ENCODE peak calls at places on chromosome 9, in four cellular contexts. I, O, V and E are unnamed samples.
A peak's percentile ranks its signal among the peaks of the same experiment; 100 is the strongest.

GRCh38 chr9:121508415-121508814 is 8.8 kb upstream of the GGTA1 start:
- DNase-seq in I (no peak), O (no peak), V (no peak), E (no peak)

GRCh38 chr9:125906893-125907292 is 159.7 kb downstream of the PBX3 start:
- DNase-seq in I (no peak), O (no peak), V (no peak), E (no peak)

GRCh38 chr9:137689745-137690529 is 71.1 kb downstream of the EHMT1 start:
- DNase-seq in I (no peak), O (no peak), V (peak; percentile 70), E (no peak)

GRCh38 chr9:1775230-1775629 is 239.9 kb upstream of the SMARCA2 start:
- DNase-seq in I (no peak), O (no peak), V (no peak), E (no peak)

GRCh38 chr9:128913995-128914772 is 6.6 kb upstream of the PHYHD1 start:
- DNase-seq in I (no peak), O (no peak), V (no peak), E (no peak)

GRCh38 chr9:73680831-73681230 is 529.2 kb downstream of the ANXA1 start:
- DNase-seq in I (no peak), O (no peak), V (no peak), E (no peak)

GRCh38 chr9:115030006-115030405 is 88.0 kb downstream of the TNC start:
- DNase-seq in I (no peak), O (no peak), V (no peak), E (no peak)

GRCh38 chr9:18396102-18396728 is 77.7 kb upstream of the ADAMTSL1 start:
- DNase-seq in I (no peak), O (no peak), V (no peak), E (peak; percentile 31)

GRCh38 chr9:127417130-127418036 is 6.8 kb upstream of the ZNF79 start:
- DNase-seq in I (no peak), O (no peak), V (peak; percentile 33), E (peak; percentile 93)

GRCh38 chr9:125377584-125378250 is 116.1 kb downstream of the GAPVD1 start:
- DNase-seq in I (no peak), O (no peak), V (no peak), E (no peak)

DNA sequence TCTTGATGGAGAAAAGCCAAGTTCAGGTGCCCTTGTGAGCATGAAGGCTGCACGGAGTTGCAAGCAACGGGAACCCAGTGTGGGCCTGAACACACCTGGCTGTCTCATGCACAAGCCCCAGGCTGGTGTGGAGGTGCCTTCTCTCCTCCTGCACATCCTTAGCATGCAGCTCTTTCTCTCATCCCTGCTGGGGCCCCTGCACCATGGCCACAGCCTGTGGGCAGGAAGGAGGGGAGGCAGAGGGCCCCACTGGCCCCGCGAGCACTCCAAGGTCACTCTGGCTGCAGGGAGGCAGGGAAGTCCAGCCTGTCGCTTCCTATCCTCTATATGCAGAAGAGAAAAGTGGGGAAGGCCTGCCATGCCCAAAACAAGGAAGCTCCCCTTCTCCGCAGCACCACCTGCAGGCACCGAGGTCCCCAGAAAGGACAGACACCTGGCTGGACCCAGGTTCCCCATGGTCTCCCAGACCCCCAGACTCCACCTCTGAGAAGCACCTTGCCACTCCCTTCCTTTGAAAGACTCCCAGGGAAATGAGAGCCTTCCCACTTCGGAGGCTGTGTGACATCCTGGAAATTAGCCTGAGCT is 18.6 kb downstream of the STKLD1 start:
- DNase-seq in I (no peak), O (no peak), V (no peak), E (no peak)
- TF ChIP-seq CTCF in I (no peak), O (no peak), V (no peak), E (no peak)

DNA sequence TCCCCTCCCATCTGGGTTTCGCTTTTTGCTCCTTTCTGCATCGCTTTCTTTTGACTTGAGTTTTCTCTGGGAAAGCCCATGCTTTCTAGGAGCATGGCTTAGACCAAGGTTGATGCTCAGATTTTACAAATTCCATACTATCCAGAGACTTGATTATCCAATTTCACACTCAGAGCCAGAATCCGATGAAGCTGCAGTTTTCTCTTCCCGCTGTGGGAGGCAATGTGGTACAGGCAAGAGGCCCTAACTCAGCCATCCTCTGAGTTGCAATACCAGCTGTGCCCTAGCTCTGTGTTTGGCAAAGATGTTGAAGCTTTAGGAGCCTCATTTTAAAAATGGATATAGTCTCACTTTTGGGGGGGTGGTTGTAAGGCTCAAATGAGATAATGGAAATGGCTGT is 85.1 kb downstream of the BRINP1 start:
- DNase-seq in I (no peak), O (peak; percentile 12), V (peak; percentile 3), E (no peak)
- TF ChIP-seq CTCF in I (no peak), O (peak; percentile 46), V (peak; percentile 30), E (no peak)

GRCh38 chr9:76758476-76758875 is 5.8 kb upstream of the PCA3 start:
- DNase-seq in I (no peak), O (no peak), V (no peak), E (no peak)

GRCh38 chr9:76757274-76757673 is 7.0 kb upstream of the PCA3 start:
- DNase-seq in I (no peak), O (no peak), V (no peak), E (no peak)

GRCh38 chr9:76764138-76764537 is at the start of gene PCA3:
- DNase-seq in I (no peak), O (no peak), V (no peak), E (no peak)

GRCh38 chr9:76759726-76760125 is 4.5 kb upstream of the PCA3 start:
- DNase-seq in I (no peak), O (no peak), V (no peak), E (no peak)

DNA sequence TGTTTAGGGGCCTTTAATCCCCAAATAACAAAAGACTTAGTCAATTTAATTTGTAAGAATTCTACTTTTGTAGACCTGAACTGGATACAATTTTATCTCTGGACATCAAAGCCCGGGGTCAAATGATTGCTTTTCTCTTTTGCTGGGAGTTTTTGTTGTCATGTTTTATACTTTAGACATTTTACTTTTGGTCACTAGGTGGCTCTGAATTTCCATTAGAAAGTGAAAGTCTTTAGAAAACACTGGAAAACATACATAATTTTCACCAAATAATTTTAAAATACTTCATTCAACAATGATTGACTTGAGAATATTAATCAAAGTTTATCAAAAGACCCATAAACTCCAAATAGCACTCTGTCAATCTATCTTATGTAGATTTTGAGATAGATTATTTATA is 2.8 kb upstream of the PCA3 start:
- DNase-seq in I (no peak), O (no peak), V (peak; percentile 3), E (no peak)
- TF ChIP-seq CTCF in I (no peak), O (peak; percentile 61), V (peak; percentile 51), E (peak; percentile 77)

DNA sequence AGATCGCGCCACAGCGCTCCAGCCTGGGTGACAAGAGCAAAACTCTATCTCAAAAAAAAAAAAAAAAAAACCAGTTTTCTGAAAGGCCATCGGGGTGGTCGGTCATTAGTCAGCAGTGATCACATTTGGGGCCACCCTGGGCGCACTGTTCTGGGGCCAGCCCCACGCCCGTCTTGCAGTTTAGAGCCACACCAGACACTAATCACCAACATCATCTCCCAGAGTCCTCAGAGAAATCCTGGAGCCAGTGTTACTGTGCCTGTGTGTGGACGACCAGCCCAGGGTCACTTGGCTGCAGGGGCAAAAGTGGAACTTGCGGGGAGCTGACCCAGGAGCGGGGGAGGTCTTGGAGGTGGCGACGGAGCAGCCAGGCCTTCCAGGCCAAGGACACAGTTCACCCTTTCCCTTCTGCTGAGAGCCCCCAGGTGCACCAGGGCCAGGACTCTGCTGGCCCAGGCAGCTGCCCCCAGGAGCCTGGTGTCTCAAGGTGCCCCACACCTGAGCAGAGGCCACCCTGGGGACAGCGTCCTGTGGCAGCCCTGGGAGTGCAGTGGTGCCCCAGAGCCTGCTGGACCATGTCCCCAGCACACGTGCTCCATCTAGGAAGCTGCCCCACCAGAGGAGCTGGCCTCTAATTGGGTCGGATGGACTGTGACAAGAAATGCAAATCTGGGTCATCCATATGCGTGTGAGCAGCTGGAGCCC is 51.0 kb downstream of the NEK6 start:
- DNase-seq in I (no peak), O (no peak), V (no peak), E (no peak)
- TF ChIP-seq CTCF in I (no peak), O (no peak), V (no peak), E (no peak)

DNA sequence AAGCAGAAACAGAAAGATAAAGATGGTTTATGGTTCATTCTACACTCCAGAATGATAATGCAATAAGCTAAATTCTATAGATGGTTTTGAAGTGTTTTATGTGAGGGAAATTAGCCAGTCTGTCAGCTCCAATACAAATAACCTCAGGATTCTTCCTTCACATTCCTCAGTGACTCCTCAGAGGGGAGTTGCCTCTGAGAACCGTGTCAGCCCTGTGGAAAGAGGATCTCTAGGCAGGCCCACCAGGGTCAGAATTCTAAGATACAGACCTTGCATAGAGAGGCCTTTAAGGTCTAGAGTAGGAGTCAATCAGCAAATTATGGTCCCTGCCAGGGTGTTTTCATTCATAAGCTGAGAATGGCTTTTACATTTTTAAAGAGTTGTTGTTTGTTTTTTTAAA is 26.6 kb downstream of the RUSC2 start:
- DNase-seq in I (no peak), O (no peak), V (peak; percentile 89), E (peak; percentile 72)
- TF ChIP-seq CTCF in I (no peak), O (no peak), V (no peak), E (no peak)

DNA sequence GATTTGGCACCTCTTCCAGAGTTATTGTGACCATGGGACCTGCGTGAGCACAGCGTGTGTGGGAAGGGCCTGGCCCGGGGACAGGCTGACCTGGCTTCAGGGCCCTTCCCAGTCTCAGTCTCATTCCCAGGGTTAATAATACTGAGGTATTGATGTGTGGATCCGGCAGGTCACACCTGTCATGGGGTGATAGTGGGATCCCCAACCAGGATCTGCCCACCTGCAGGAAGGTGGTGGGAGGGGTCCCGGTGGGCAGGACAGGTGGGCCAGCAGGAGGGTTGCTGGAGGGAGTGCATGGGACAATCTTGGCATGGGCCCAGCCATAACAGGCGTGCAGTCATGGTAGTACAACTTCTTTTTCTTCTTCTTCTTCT is 55.4 kb downstream of the COL15A1 start:
- DNase-seq in I (no peak), O (no peak), V (no peak), E (no peak)
- TF ChIP-seq CTCF in I (no peak), O (peak; percentile 16), V (no peak), E (peak; percentile 48)

DNA sequence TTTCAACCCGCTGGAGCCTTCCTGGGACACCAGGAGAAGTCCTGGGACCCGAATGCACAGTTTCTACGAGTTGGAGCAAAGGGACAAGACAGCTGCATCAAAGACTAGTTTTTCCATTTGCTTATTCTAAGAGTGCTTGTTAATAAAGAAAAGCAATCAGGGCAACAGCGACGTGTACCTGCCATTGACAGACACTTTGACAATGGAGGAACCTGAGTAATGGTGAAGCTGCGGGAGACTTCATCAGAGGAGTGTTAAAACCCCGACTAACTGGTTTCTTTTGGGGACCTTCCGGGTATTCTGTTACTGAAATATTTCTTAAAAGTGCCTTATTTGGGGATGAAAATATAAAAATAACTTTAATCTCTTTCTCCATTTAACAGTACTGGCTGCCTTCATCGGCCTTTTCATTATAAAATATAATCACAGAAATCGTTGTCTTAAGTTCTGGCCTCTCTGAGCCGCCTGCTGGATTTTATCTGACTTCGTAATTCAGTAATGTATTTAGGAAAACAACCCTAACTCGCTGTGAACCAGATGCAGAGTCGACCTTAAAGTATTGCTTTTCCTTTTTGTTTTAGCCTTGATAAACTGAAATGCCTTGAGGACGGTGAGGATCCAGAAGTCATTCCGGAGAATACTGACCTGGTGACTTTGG is 781 bp downstream of the SNAPC3 start:
- DNase-seq in I (no peak), O (no peak), V (peak; percentile 50), E (peak; percentile 14)
- TF ChIP-seq CTCF in I (peak; percentile 21), O (no peak), V (peak; percentile 52), E (peak; percentile 63)